ENCODE peak calls at places on chromosomes 12 and 14, in five cellular contexts. A is IMR-90, D is right lobe of liver, L is transverse colon, Z is uterus. N is an unnamed sample.

GRCh38 chr12:115660211-115660805 is 617.2 kb downstream of the MED13L start:
- DNase-seq in A (no peak), D (no peak), L (peak; percentile 71), Z (no peak), N (peak; percentile 35)

GRCh38 chr14:51850651-51851050 is 9.8 kb upstream of the GNG2 start:
- DNase-seq in A (no peak), D (no peak), L (no peak), Z (no peak), N (no peak)

GRCh38 chr14:78143489-78144145 is 26.6 kb upstream of the NRXN3 start:
- DNase-seq in A (peak; percentile 26), D (no peak), L (no peak), Z (no peak), N (no peak)

GRCh38 chr12:112506513-112507166 is 87.9 kb downstream of the PTPN11 start:
- DNase-seq in A (no peak), D (no peak), L (no peak), Z (no peak), N (no peak)

GRCh38 chr12:27592548-27592947 is 68.5 kb downstream of the PPFIBP1 start:
- DNase-seq in A (peak; percentile 76), D (no peak), L (no peak), Z (peak; percentile 66), N (no peak)

GRCh38 chr14:62133776-62134175 is 371.6 kb downstream of the SNAPC1 start:
- DNase-seq in A (no peak), D (no peak), L (no peak), Z (no peak), N (no peak)

GRCh38 chr12:116609715-116610114 is 50.5 kb downstream of the MAP1LC3B2 start:
- DNase-seq in A (no peak), D (no peak), L (no peak), Z (no peak), N (no peak)

GRCh38 chr14:76091036-76091435 is 60.7 kb upstream of the GPATCH2L start:
- DNase-seq in A (no peak), D (no peak), L (no peak), Z (peak; percentile 64), N (peak; percentile 88)

GRCh38 chr12:70590549-70591226 is 46.5 kb downstream of the PTPRB start:
- DNase-seq in A (no peak), D (no peak), L (no peak), Z (no peak), N (no peak)

GRCh38 chr12:123900898-123901376 is 71.7 kb downstream of the CCDC92 start:
- DNase-seq in A (peak; percentile 44), D (no peak), L (no peak), Z (no peak), N (no peak)

GRCh38 chr12:102379346-102379745 is 101.0 kb downstream of the IGF1 start:
- DNase-seq in A (no peak), D (no peak), L (no peak), Z (no peak), N (no peak)

GRCh38 chr12:102376251-102376747 is 104.1 kb downstream of the IGF1 start:
- DNase-seq in A (peak; percentile 48), D (no peak), L (no peak), Z (peak; percentile 15), N (peak; percentile 56)

GRCh38 chr12:102372112-102372511 is 108.3 kb downstream of the IGF1 start:
- DNase-seq in A (peak; percentile 47), D (no peak), L (no peak), Z (no peak), N (no peak)

GRCh38 chr12:102374190-102374589 is 106.2 kb downstream of the IGF1 start:
- DNase-seq in A (peak; percentile 30), D (no peak), L (no peak), Z (no peak), N (no peak)

DNA sequence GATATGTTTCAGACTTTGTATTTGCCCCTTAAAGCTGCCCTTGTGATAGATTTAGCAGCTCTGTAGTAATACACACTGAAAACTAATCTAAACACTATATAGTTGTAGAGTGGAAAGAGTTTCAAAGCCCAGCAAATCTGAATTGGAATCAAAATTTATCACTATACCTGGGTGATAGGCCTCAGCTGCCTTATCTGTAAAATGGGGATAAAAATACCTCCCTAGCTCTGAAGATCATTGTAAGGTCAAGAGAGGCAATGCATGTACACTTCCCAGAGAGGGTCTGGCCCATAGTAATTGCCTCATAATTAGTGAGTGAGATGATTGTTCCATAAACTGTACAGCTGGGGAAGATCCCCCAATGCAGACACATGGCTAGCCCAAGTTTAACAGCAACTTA is 103.6 kb downstream of the IGF1 start:
- DNase-seq in A (no peak), D (no peak), L (no peak), Z (no peak), N (no peak)
- H3K4me1 ChIP-seq in A (peaks cover 4% of the 10 kb centered on the region), D (no peaks in the 10 kb centered on the region), L (no peaks in the 10 kb centered on the region), Z (no peaks in the 10 kb centered on the region), N (peaks cover 7% of the 10 kb centered on the region)

GRCh38 chr12:120724720-120725119 is 906 bp upstream of the ACADS start:
- DNase-seq in A (no peak), D (no peak), L (no peak), Z (no peak), N (no peak)

GRCh38 chr12:120726961-120727360 is 1.3 kb downstream of the ACADS start:
- DNase-seq in A (no peak), D (no peak), L (no peak), Z (no peak), N (no peak)

GRCh38 chr12:120725151-120725658 is 421 bp upstream of the ACADS start:
- DNase-seq in A (no peak), D (no peak), L (no peak), Z (no peak), N (no peak)

GRCh38 chr12:120726510-120726793 is 826 bp downstream of the ACADS start:
- DNase-seq in A (no peak), D (no peak), L (no peak), Z (no peak), N (no peak)

GRCh38 chr12:120725659-120726509 is at the start of gene ACADS:
- DNase-seq in A (peak; percentile 67), D (peak; percentile 95), L (peak; percentile 95), Z (peak; percentile 90), N (peak; percentile 88)
- TF ChIP-seq POLR2A in A (no peak), D (peak; percentile 69), L (peak; percentile 83), Z (peak; percentile 20), N (peak; percentile 86)

GRCh38 chr12:2114071-2114470 is 61.3 kb downstream of the CACNA1C start:
- DNase-seq in A (no peak), D (no peak), L (no peak), Z (no peak), N (no peak)
- H3K27ac ChIP-seq in A (no peak overlapping the region), D (no peak overlapping the region), L (no peak overlapping the region), Z (peak overlapping the region; percentile 7), N (no peak overlapping the region)

GRCh38 chr14:64952598-64953309 is 10.2 kb upstream of the GPX2 start:
- DNase-seq in A (no peak), D (no peak), L (no peak), Z (no peak), N (no peak)

GRCh38 chr14:64953310-64953654 is 10.7 kb upstream of the GPX2 start:
- DNase-seq in A (no peak), D (no peak), L (no peak), Z (no peak), N (no peak)

GRCh38 chr14:64955297-64955696 is 12.8 kb upstream of the GPX2 start:
- DNase-seq in A (no peak), D (no peak), L (no peak), Z (no peak), N (no peak)

GRCh38 chr14:64953661-64954060 is 11.1 kb upstream of the GPX2 start:
- DNase-seq in A (no peak), D (no peak), L (no peak), Z (no peak), N (no peak)

GRCh38 chr14:64954491-64955240 is 12.1 kb upstream of the GPX2 start:
- DNase-seq in A (no peak), D (no peak), L (no peak), Z (no peak), N (no peak)
- H3K4me1 ChIP-seq in A (no peaks in the 10 kb centered on the region), D (no peaks in the 10 kb centered on the region), L (no peaks in the 10 kb centered on the region), Z (no peaks in the 10 kb centered on the region), N (peaks cover 43% of the 10 kb centered on the region)

DNA sequence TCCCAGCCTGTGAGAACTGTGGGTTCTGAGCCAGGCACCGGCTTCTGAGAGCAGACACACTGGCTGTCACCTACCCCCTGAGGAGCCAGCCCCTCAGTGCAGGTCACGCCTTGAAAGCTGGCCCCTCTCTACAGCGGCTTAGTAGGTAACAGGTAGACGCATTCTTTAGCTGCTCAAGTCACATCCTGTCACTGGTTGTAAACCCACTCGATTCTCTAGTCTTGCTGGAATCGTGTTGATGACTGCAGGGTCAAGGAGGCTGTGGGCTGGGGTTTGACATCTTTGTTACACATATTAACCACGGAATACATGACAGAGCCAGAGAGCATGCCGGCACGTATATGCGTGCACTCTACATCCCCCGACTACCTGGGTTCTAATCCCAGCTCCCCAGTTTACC is 210.6 kb downstream of the ETV6 start:
- DNase-seq in A (no peak), D (no peak), L (no peak), Z (no peak), N (no peak)
- TF ChIP-seq POLR2A in A (no peak), D (no peak), L (no peak), Z (no peak), N (no peak)

DNA sequence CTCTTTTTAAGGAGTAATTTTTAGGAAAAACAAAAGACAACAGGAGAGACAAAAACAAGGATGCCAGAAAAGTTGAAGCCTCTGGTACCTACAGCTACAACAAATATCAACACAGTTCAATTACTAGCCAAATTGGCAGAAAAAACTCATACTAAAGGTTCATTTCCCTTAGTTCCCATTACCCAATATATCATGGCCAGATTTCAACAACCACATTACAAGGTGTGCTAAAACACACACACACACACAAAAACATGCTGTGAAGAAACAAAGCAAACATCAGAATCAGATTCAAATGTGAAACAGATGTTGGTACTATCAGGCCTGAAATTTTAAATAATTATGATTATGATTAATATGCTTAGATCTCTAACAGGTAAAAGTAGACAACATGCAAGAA is 272.7 kb upstream of the CLEC14A start:
- DNase-seq in A (no peak), D (no peak), L (no peak), Z (no peak), N (no peak)
- H3K27ac ChIP-seq in A (no peak overlapping the region), D (no peak overlapping the region), L (no peak overlapping the region), Z (no peak overlapping the region), N (no peak overlapping the region)

N was measured in gastrocnemius medialis.